ENCODE peak calls at places on chromosomes 13 and 19, in seven cellular contexts. O is GM23338; G is ascending aorta; M is NCI-H345; P is stimulated activated CD4-positive, alpha-beta T cell treated with anti-CD3 and anti-CD28 coated beads, Interleukin-12 subunit alpha, Interleukin-12 subunit beta, amount 100 ng/mL, for 24 hours; H is posterior cingulate gyrus; X is Calu3. S is an unnamed sample.
A peak's percentile ranks its signal among the peaks of the same experiment; 100 is the strongest.

GRCh38 chr13:51768378-51768921 is 35.5 kb downstream of the DHRS12 start:
- DNase-seq in O (peak; percentile 78), G (no peak), M (no peak), P (no peak), H (peak; percentile 64), X (no peak), S (no peak)

GRCh38 chr13:101982903-101983302 is 418.9 kb downstream of the FGF14 start:
- DNase-seq in O (no peak), G (no peak), M (peak; percentile 81), P (no peak), H (no peak), X (no peak), S (no peak)

GRCh38 chr13:39266426-39266825 is 228.2 kb downstream of the NHLRC3 start:
- DNase-seq in O (no peak), G (no peak), M (no peak), P (no peak), H (no peak), X (no peak), S (no peak)

GRCh38 chr13:66689628-66690027 is 540.5 kb downstream of the PCDH9 start:
- DNase-seq in O (peak; percentile 9), G (no peak), M (peak; percentile 23), P (no peak), H (no peak), X (no peak), S (no peak)

GRCh38 chr19:2391118-2391725 is 31.2 kb downstream of the TMPRSS9 start:
- DNase-seq in O (peak; percentile 79), G (no peak), M (peak; percentile 65), P (peak; percentile 16), H (no peak), X (peak; percentile 30), S (no peak)

GRCh38 chr19:30423481-30423880 is 51.3 kb downstream of the ZNF536 start:
- DNase-seq in O (no peak), G (no peak), M (no peak), P (no peak), H (no peak), X (no peak), S (no peak)

GRCh38 chr13:28750187-28751045 is 31.6 kb upstream of the SLC46A3 start:
- DNase-seq in O (no peak), G (no peak), M (peak; percentile 5), P (no peak), H (no peak), X (no peak), S (no peak)

GRCh38 chr13:47121092-47121763 is 224.4 kb upstream of the HTR2A start:
- DNase-seq in O (no peak), G (no peak), M (no peak), P (no peak), H (no peak), X (no peak), S (no peak)

GRCh38 chr19:6020166-6020967 is 42.4 kb upstream of the RANBP3 start:
- DNase-seq in O (no peak), G (no peak), M (peak; percentile 82), P (no peak), H (peak; percentile 49), X (no peak), S (no peak)

GRCh38 chr19:518292-519231 is 11.3 kb downstream of the TPGS1 start:
- DNase-seq in O (peak; percentile 87), G (no peak), M (no peak), P (no peak), H (no peak), X (no peak), S (no peak)

GRCh38 chr13:113776231-113777125 is 17.5 kb downstream of the TMEM255B start:
- DNase-seq in O (no peak), G (no peak), M (peak; percentile 68), P (no peak), H (no peak), X (no peak), S (no peak)